ENCODE peak calls at places on chromosome 21, in seven cellular contexts. R is heart left ventricle, I is Peyer's patch, B is colonic mucosa, W is GM23338, G is Panc1, O is lower lobe of right lung. F is an unnamed sample.

GRCh38 chr21:35088235-35088865 is 39.2 kb upstream of the RUNX1 start:
- DNase-seq in G (no peak), I (no peak), O (no peak), B (no peak), W (no peak), R (no peak), F (no peak)

GRCh38 chr21:26851109-26851944 is 6.1 kb upstream of the ADAMTS1 start:
- DNase-seq in W (no peak), B (no peak), I (no peak), O (no peak), R (no peak), G (no peak), F (no peak)

GRCh38 chr21:28239345-28239744 is 753.3 kb downstream of the LTN1 start:
- DNase-seq in O (no peak), R (no peak), B (no peak), W (no peak), I (no peak), G (no peak), F (no peak)

GRCh38 chr21:33848252-33848953 is 67.2 kb downstream of the ATP5PO start:
- DNase-seq in W (no peak), R (no peak), O (no peak), I (no peak), G (no peak), B (peak; percentile 36), F (peak; percentile 62)

GRCh38 chr21:23968722-23969647 is 1638.3 kb downstream of the MRPL39 start:
- DNase-seq in B (peak; percentile 22), I (peak; percentile 87), W (peak; percentile 84), R (no peak), O (no peak), G (peak; percentile 57), F (no peak)

GRCh38 chr21:22691643-22692042 is 1693.4 kb downstream of the NCAM2 start:
- DNase-seq in R (no peak), O (no peak), I (no peak), G (no peak), B (no peak), W (no peak), F (no peak)

GRCh38 chr21:29025328-29025713 is 853 bp downstream of the USP16 start:
- DNase-seq in G (no peak), I (no peak), R (no peak), B (no peak), W (peak; percentile 4), O (no peak), F (no peak)

GRCh38 chr21:29887313-29888009 is 52.3 kb downstream of the GRIK1 start:
- DNase-seq in B (no peak), O (no peak), R (no peak), W (no peak), I (no peak), G (no peak), F (peak; percentile 26)

GRCh38 chr21:38848187-38848609 is 42.5 kb downstream of the ETS2 start:
- DNase-seq in W (no peak), G (no peak), I (no peak), R (peak; percentile 71), O (no peak), B (peak; percentile 12), F (no peak)

GRCh38 chr21:20259035-20259867 is 739.0 kb upstream of the NCAM2 start:
- DNase-seq in W (no peak), O (no peak), R (no peak), G (no peak), I (no peak), B (no peak), F (no peak)

GRCh38 chr21:38861006-38861405 is 55.3 kb downstream of the ETS2 start:
- DNase-seq in I (no peak), G (no peak), W (no peak), B (no peak), O (no peak), R (peak; percentile 68), F (no peak)

DNA sequence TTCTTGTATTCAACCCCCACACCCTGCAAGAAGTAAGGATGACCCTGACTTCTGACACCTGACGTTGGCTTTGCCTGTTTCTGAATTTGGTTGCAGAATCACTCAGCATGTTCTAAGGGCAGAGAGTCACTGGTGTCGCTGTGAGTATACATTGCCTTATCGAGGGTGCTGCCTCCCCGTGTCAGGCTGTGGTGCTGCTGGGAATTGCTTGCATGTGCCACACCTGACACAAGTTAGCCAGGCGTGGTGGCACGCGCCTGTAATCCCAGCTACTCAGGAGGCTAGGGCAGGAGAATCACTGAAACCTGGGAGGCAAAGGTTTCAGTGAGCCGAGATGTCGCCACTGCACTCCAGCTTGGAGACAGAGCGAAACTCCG is 45.9 kb downstream of the WDR4 start:
- DNase-seq in G (no peak), I (peak; percentile 73), W (peak; percentile 47), R (peak; percentile 16), B (peak; percentile 53), O (no peak), F (no peak)
- TF ChIP-seq CTCF in G (peak; percentile 52), I (peak; percentile 72), W (peak; percentile 22), R (peak; percentile 46), B (peak; percentile 39), O (peak; percentile 25), F (peak; percentile 48)

GRCh38 chr21:31442339-31442738 is 98.3 kb upstream of the TIAM1 start:
- DNase-seq in R (no peak), W (no peak), O (no peak), B (no peak), I (no peak), G (no peak), F (peak; percentile 13)
- H3K4me1 ChIP-seq in R (no peaks in the 10 kb centered on the region), W (peaks cover 7% of the 10 kb centered on the region), O (peaks cover 24% of the 10 kb centered on the region), B (no peaks in the 10 kb centered on the region), I (no peaks in the 10 kb centered on the region), G (no peaks in the 10 kb centered on the region), F (no peaks in the 10 kb centered on the region)

GRCh38 chr21:32414579-32415358 is 2.3 kb downstream of the EVA1C start:
- DNase-seq in O (no peak), I (no peak), B (no peak), G (no peak), W (no peak), R (no peak), F (no peak)
- TF ChIP-seq CTCF in O (peak; percentile 36), I (peak; percentile 27), B (no peak), G (peak; percentile 57), W (peak; percentile 40), R (peak; percentile 58), F (peak; percentile 78)

GRCh38 chr21:46543306-46543705 is 61.6 kb downstream of the S100B start:
- DNase-seq in W (no peak), R (no peak), B (no peak), O (no peak), I (no peak), G (no peak), F (no peak)

GRCh38 chr21:46540087-46540710 is 64.7 kb downstream of the S100B start:
- DNase-seq in G (no peak), R (no peak), B (no peak), I (no peak), O (no peak), W (no peak), F (no peak)

GRCh38 chr21:46544003-46544402 is 60.9 kb downstream of the S100B start:
- DNase-seq in R (no peak), I (no peak), B (no peak), G (no peak), W (no peak), O (no peak), F (no peak)

GRCh38 chr21:46544824-46545223 is 60.1 kb downstream of the S100B start:
- DNase-seq in B (no peak), R (no peak), W (no peak), O (no peak), I (no peak), G (no peak), F (no peak)

GRCh38 chr21:46542588-46543092 is 62.2 kb downstream of the S100B start:
- DNase-seq in G (no peak), I (no peak), O (no peak), B (no peak), R (no peak), W (no peak), F (no peak)
- H3K4me1 ChIP-seq in G (no peaks in the 10 kb centered on the region), I (no peaks in the 10 kb centered on the region), O (no peaks in the 10 kb centered on the region), B (no peaks in the 10 kb centered on the region), R (no peaks in the 10 kb centered on the region), W (no peaks in the 10 kb centered on the region), F (no peaks in the 10 kb centered on the region)

GRCh38 chr21:44711327-44712202 is at the start of gene TSPEAR:
- DNase-seq in I (peak; percentile 44), G (no peak), O (no peak), B (no peak), R (no peak), W (peak; percentile 57), F (no peak)
- TF ChIP-seq CTCF in I (no peak), G (no peak), O (no peak), B (no peak), R (no peak), W (peak; percentile 10), F (no peak)

F was measured in foreskin keratinocyte.